ENCODE peak calls at places on chromosomes 2 and 18, in four cellular contexts. Y is IMR-90; U is CD8-positive, alpha-beta memory T cell; D is RWPE1. Z is an unnamed sample.

GRCh38 chr2:151297882-151298281 is 8.4 kb upstream of the NMI start:
- DNase-seq in D (no peak), Y (peak; percentile 11), U (no peak), Z (no peak)

GRCh38 chr2:126719191-126720030 is 63.5 kb downstream of the GYPC start:
- DNase-seq in D (no peak), U (no peak), Y (no peak), Z (no peak)

GRCh38 chr2:12396699-12397098 is 320.0 kb upstream of the TRIB2 start:
- DNase-seq in D (no peak), U (no peak), Y (no peak), Z (no peak)

GRCh38 chr2:54708584-54709340 is 14.7 kb upstream of the EML6 start:
- DNase-seq in D (no peak), U (peak; percentile 40), Y (no peak), Z (no peak)

GRCh38 chr2:41194235-41194634 is 742.3 kb upstream of the SLC8A1 start:
- DNase-seq in U (no peak), Y (peak; percentile 1), D (no peak), Z (no peak)

GRCh38 chr2:60483400-60483799 is 70.1 kb downstream of the BCL11A start:
- DNase-seq in U (no peak), Y (peak; percentile 80), D (no peak), Z (no peak)

GRCh38 chr2:197075754-197076337 is 149.3 kb upstream of the PGAP1 start:
- DNase-seq in U (no peak), Y (no peak), D (no peak), Z (no peak)

GRCh38 chr2:204504594-204504993 is 40.7 kb upstream of the PARD3B start:
- DNase-seq in Y (no peak), D (no peak), U (no peak), Z (no peak)

GRCh38 chr2:207505728-207506127 is 24.0 kb upstream of the CREB1 start:
- DNase-seq in D (peak; percentile 93), Y (peak; percentile 80), U (no peak), Z (peak; percentile 72)

GRCh38 chr2:154623819-154624218 is 74.7 kb upstream of the KCNJ3 start:
- DNase-seq in D (peak; percentile 13), Y (peak; percentile 0), U (no peak), Z (no peak)

GRCh38 chr18:54254265-54254758 is 15.0 kb upstream of the POLI start:
- DNase-seq in D (peak; percentile 36), U (no peak), Y (peak; percentile 20), Z (peak; percentile 62)

GRCh38 chr2:215637658-215638057 is 201.8 kb upstream of the FN1 start:
- DNase-seq in D (no peak), U (no peak), Y (peak; percentile 43), Z (no peak)

GRCh38 chr18:24544141-24544498 is 83.7 kb downstream of the HRH4 start:
- DNase-seq in U (no peak), D (peak; percentile 42), Y (peak; percentile 40), Z (no peak)

GRCh38 chr2:191930205-191930604 is 83.3 kb upstream of the CAVIN2 start:
- DNase-seq in U (no peak), Y (no peak), D (no peak), Z (no peak)

GRCh38 chr2:39642054-39642742 is 23.5 kb upstream of the TMEM178A start:
- DNase-seq in Y (peak; percentile 91), D (peak; percentile 79), U (no peak), Z (peak; percentile 48)

GRCh38 chr2:40975175-40975574 is 523.3 kb upstream of the SLC8A1 start:
- DNase-seq in D (no peak), U (no peak), Y (no peak), Z (no peak)

GRCh38 chr2:224063308-224063648 is 24.2 kb upstream of the SERPINE2 start:
- DNase-seq in U (no peak), D (no peak), Y (no peak), Z (no peak)

GRCh38 chr2:44247924-44248323 is 27.4 kb upstream of the SLC3A1 start:
- DNase-seq in U (no peak), Y (no peak), D (no peak), Z (no peak)

GRCh38 chr2:66862871-66863650 is 428.1 kb downstream of the MEIS1 start:
- DNase-seq in D (peak; percentile 51), U (no peak), Y (peak; percentile 90), Z (no peak)

GRCh38 chr2:189393440-189394111 is 47.7 kb upstream of the WDR75 start:
- DNase-seq in D (peak; percentile 78), Y (peak; percentile 99), U (no peak), Z (peak; percentile 92)

GRCh38 chr2:221372156-221372870 is 199.8 kb downstream of the EPHA4 start:
- DNase-seq in Y (no peak), U (no peak), D (no peak), Z (no peak)

GRCh38 chr2:176449852-176450251 is 180.6 kb downstream of the MTX2 start:
- DNase-seq in D (no peak), Y (peak; percentile 12), U (no peak), Z (no peak)

GRCh38 chr2:188132385-188132784 is 159.3 kb upstream of the GULP1 start:
- DNase-seq in D (no peak), Y (no peak), U (no peak), Z (no peak)

GRCh38 chr2:203875471-203875870 is 7.9 kb downstream of the CTLA4 start:
- DNase-seq in D (no peak), U (no peak), Y (no peak), Z (no peak)

GRCh38 chr2:234677758-234678538 is 181.1 kb upstream of the ARL4C start:
- DNase-seq in D (peak; percentile 38), Y (peak; percentile 79), U (no peak), Z (no peak)
- H3K27ac ChIP-seq in D (peak overlapping the region; percentile 90), Y (peak overlapping the region; percentile 66), U (no peak overlapping the region), Z (no peak overlapping the region)

GRCh38 chr2:46967990-46968647 is 52.5 kb upstream of the MCFD2 start:
- DNase-seq in U (no peak), D (peak; percentile 83), Y (peak; percentile 85), Z (peak; percentile 65)

GRCh38 chr2:46973687-46974086 is 58.1 kb upstream of the MCFD2 start:
- DNase-seq in D (no peak), Y (no peak), U (no peak), Z (no peak)

GRCh38 chr2:46971914-46972313 is 56.3 kb upstream of the MCFD2 start:
- DNase-seq in Y (no peak), D (no peak), U (no peak), Z (no peak)

GRCh38 chr2:46972438-46972837 is 56.8 kb upstream of the MCFD2 start:
- DNase-seq in D (no peak), U (no peak), Y (no peak), Z (no peak)

GRCh38 chr2:46970334-46971288 is 55.0 kb upstream of the MCFD2 start:
- DNase-seq in U (no peak), Y (peak; percentile 53), D (peak; percentile 91), Z (peak; percentile 46)
- H3K27ac ChIP-seq in U (no peak overlapping the region), Y (peak overlapping the region; percentile 19), D (peak overlapping the region; percentile 100), Z (peak overlapping the region; percentile 80)

DNA sequence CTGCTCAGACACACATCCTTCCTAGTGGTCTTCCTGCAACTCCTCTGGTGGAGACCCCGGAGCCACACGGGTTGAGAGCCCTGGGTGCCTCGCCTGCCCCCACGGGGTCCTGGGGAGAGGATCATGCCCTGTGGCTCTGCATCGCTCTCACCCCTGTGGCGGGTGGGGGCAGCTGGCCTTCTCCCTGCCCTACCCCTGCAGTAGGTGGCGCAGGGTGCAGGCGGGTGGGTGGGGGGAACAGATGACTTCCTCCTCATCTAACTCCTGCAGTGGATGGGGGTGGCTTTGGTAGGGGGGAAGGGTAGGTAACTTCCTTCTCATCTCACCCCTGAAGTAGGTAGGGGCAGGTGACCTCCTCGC is 38.6 kb downstream of the TSHZ1 start:
- DNase-seq in U (no peak), Y (no peak), D (no peak), Z (no peak)
- H3K27ac ChIP-seq in U (no peak overlapping the region), Y (peak overlapping the region; percentile 51), D (peak overlapping the region; percentile 18), Z (no peak overlapping the region)

GRCh38 chr2:63440612-63441011 is 147.7 kb downstream of the WDPCP start:
- DNase-seq in Y (peak; percentile 79), D (no peak), U (no peak), Z (no peak)
- H3K27ac ChIP-seq in Y (no peak overlapping the region), D (no peak overlapping the region), U (no peak overlapping the region), Z (no peak overlapping the region)

GRCh38 chr2:241496904-241497877 is 11.2 kb downstream of the STK25 start:
- DNase-seq in D (no peak), U (no peak), Y (no peak), Z (no peak)
- H3K27ac ChIP-seq in D (peak overlapping the region; percentile 37), U (no peak overlapping the region), Y (no peak overlapping the region), Z (no peak overlapping the region)

GRCh38 chr18:27713727-27714080 is 463.2 kb downstream of the CDH2 start:
- DNase-seq in D (no peak), U (no peak), Y (peak; percentile 15), Z (no peak)
- H3K27ac ChIP-seq in D (no peak overlapping the region), U (no peak overlapping the region), Y (no peak overlapping the region), Z (no peak overlapping the region)

GRCh38 chr2:28532399-28532798 is 36.5 kb downstream of the PLB1 start:
- DNase-seq in D (no peak), U (no peak), Y (no peak), Z (no peak)
- H3K27ac ChIP-seq in D (no peak overlapping the region), U (no peak overlapping the region), Y (no peak overlapping the region), Z (no peak overlapping the region)

GRCh38 chr2:233838726-233839446 is 15.4 kb downstream of the HJURP start:
- DNase-seq in D (no peak), U (no peak), Y (no peak), Z (no peak)

GRCh38 chr2:233836359-233836758 is 18.0 kb downstream of the HJURP start:
- DNase-seq in U (no peak), D (no peak), Y (no peak), Z (no peak)

GRCh38 chr2:233837694-233838229 is 16.6 kb downstream of the HJURP start:
- DNase-seq in Y (no peak), U (no peak), D (no peak), Z (no peak)

GRCh38 chr2:233839447-233839820 is 14.9 kb downstream of the HJURP start:
- DNase-seq in Y (no peak), U (no peak), D (no peak), Z (no peak)

DNA sequence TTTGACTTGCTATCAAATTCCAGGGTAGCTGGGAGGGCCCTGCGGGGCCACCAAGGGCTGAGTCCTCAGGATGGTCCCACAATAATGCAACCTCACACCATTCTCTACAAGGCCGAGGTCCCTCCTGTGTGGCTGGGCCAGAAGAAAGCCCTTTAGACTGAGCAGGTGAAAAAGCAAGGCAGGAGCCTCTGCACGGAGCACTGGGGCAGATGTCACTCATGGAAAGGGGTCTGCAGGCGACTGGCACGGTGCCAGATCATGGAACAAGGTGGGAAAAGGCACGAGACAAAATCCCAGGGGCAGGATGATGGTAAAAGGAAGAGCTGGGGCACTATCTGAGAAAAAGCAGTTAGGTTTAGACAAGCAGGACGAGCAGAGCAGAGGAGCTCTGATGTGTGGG is 16.1 kb downstream of the HJURP start:
- DNase-seq in Y (no peak), U (no peak), D (no peak), Z (no peak)
- H3K27ac ChIP-seq in Y (no peak overlapping the region), U (no peak overlapping the region), D (peak overlapping the region; percentile 15), Z (no peak overlapping the region)